ENCODE peak calls at places on chromosomes 4 and X, in eight cellular contexts. V is esophagus squamous epithelium, B is breast epithelium, J is right lobe of liver, T is tibial nerve, U is adrenal gland, O is A549, L is IMR-90. H is an unnamed sample.
A peak's percentile ranks its signal among the peaks of the same experiment; 100 is the strongest.

GRCh38 chr4:150886597-150886996 is 128.5 kb downstream of the LRBA start:
- DNase-seq in V (no peak), B (no peak), J (no peak), T (no peak), U (no peak), O (no peak), L (peak; percentile 23), H (no peak)

GRCh38 chrX:121103381-121103780 is 56.0 kb downstream of the GLUD2 start:
- DNase-seq in V (no peak), B (no peak), J (no peak), T (no peak), U (no peak), O (no peak), L (no peak), H (no peak)

GRCh38 chrX:37599735-37600134 is 28.3 kb downstream of the LANCL3 start:
- DNase-seq in V (no peak), B (peak; percentile 58), J (no peak), T (no peak), U (no peak), O (no peak), L (no peak), H (no peak)

GRCh38 chr4:3302164-3302785 is 9.5 kb downstream of the RGS12 start:
- DNase-seq in V (no peak), B (peak; percentile 52), J (peak; percentile 28), T (no peak), U (peak; percentile 40), O (no peak), L (no peak), H (no peak)

GRCh38 chr4:164481306-164482091 is 272.4 kb upstream of the SMIM31 start:
- DNase-seq in V (no peak), B (no peak), J (no peak), T (no peak), U (no peak), O (no peak), L (no peak), H (no peak)

GRCh38 chr4:19958849-19959248 is 292.9 kb upstream of the SLIT2 start:
- DNase-seq in V (no peak), B (no peak), J (no peak), T (no peak), U (no peak), O (no peak), L (no peak), H (no peak)

GRCh38 chr4:8846046-8846720 is 25.5 kb downstream of the HMX1 start:
- DNase-seq in V (no peak), B (peak; percentile 22), J (peak; percentile 24), T (no peak), U (no peak), O (no peak), L (no peak), H (no peak)

GRCh38 chrX:20197641-20198210 is 56.1 kb upstream of the EIF1AX start:
- DNase-seq in V (no peak), B (no peak), J (no peak), T (no peak), U (no peak), O (no peak), L (peak; percentile 31), H (no peak)

GRCh38 chr4:12929784-12930183 is 554.4 kb downstream of the RAB28 start:
- DNase-seq in V (no peak), B (no peak), J (no peak), T (no peak), U (no peak), O (no peak), L (no peak), H (no peak)

GRCh38 chrX:121802881-121803412 is 755.5 kb downstream of the GLUD2 start:
- DNase-seq in V (no peak), B (no peak), J (no peak), T (no peak), U (no peak), O (no peak), L (no peak), H (no peak)

GRCh38 chr4:114384629-114385028 is 214.0 kb upstream of the UGT8 start:
- DNase-seq in V (no peak), B (no peak), J (no peak), T (no peak), U (no peak), O (peak; percentile 44), L (peak; percentile 77), H (peak; percentile 13)

GRCh38 chr4:15400911-15401671 is 26.7 kb upstream of the C1QTNF7 start:
- DNase-seq in V (no peak), B (no peak), J (no peak), T (peak; percentile 46), U (peak; percentile 28), O (peak; percentile 4), L (peak; percentile 65), H (no peak)

GRCh38 chr4:90727938-90728337 is 600.7 kb downstream of the CCSER1 start:
- DNase-seq in V (no peak), B (no peak), J (no peak), T (no peak), U (no peak), O (peak; percentile 47), L (no peak), H (no peak)

GRCh38 chr4:122045533-122045932 is 93.7 kb upstream of the TRPC3 start:
- DNase-seq in V (no peak), B (no peak), J (no peak), T (no peak), U (peak; percentile 24), O (peak; percentile 51), L (peak; percentile 96), H (peak; percentile 53)

GRCh38 chrX:44483965-44484606 is 58.6 kb downstream of the FUNDC1 start:
- DNase-seq in V (no peak), B (no peak), J (no peak), T (no peak), U (no peak), O (peak; percentile 56), L (no peak), H (peak; percentile 72)

DNA sequence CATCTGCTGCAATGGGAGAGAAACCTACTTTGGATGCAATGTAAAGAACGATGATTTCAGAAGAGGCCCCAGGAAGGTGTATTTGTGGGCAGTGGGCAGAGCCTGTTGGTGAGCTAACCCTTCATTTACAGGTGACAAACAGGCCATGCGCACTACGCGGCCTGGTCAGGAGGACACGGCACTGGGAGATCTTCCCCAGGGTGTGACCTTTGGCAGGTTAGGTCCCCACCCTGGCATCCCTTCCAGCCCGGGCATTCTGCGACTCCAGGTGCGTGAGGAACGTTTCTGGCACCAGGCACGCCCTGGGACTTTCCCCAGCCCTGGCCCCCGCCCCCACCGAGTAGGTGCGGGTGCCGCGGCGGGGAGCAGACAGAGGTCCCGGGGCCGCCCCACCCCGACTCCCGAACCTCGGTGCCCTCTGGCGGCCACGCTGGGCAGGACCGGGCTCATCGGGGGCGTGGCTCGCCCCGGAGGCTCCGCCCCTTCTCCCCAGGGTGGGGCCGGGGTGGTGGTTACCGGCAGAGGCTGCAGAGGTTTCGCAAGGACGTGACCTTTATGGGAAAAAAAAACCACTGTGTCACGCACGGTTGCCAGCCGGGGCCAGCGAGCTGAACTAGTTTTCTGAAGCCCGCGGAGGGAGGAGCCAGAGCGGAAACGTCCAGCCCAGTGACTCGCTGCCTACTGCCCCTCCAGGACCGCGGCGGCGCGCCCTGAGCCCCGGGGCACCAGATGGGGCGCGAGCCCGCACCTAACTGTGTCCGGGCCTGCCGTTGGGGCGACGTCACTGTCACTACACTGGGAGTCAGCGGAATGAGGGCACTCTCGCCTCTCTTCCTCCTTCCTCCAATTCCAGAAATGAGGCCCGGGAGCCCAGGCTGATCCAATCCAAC is 5.0 kb upstream of the NYX start:
- DNase-seq in V (peak; percentile 24), B (peak; percentile 80), J (peak; percentile 92), T (peak; percentile 72), U (peak; percentile 85), O (peak; percentile 94), L (peak; percentile 55), H (peak; percentile 92)
- TF ChIP-seq POLR2A in V (peak; percentile 8), B (no peak), J (peak; percentile 80), T (peak; percentile 36), U (peak; percentile 51), O (peak; percentile 63), L (no peak), H (no peak)

DNA sequence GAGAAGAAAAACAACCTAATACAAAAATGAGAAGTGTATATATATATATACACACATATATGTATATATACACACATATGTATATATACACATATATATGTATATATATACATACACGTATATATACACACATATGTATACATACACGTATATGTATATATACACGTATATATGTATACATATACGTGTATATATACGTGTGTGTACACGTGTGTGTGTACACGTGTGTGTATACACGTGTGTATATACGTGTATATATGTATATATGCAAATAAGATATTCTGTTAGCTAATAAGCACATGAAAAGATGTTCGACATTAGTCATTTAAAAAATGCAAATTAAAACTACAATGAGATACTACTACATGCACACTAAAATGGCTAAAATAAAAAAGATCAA is 92.7 kb upstream of the MAGEA10 start:
- DNase-seq in V (no peak), B (no peak), J (no peak), T (no peak), U (no peak), O (no peak), L (no peak), H (no peak)
- TF ChIP-seq POLR2A in V (no peak), B (no peak), J (no peak), T (no peak), U (no peak), O (no peak), L (no peak), H (no peak)

GRCh38 chr4:38663021-38663800 is 788 bp upstream of the KLF3 start:
- DNase-seq in V (peak; percentile 50), B (peak; percentile 55), J (peak; percentile 95), T (peak; percentile 36), U (no peak), O (peak; percentile 38), L (no peak), H (peak; percentile 79)

GRCh38 chr4:38667005-38667771 is 3.2 kb downstream of the KLF3 start:
- DNase-seq in V (peak; percentile 30), B (no peak), J (peak; percentile 90), T (peak; percentile 65), U (peak; percentile 86), O (peak; percentile 97), L (peak; percentile 99), H (peak; percentile 97)

GRCh38 chr4:38663801-38664703 is at the start of gene KLF3:
- DNase-seq in V (peak; percentile 70), B (peak; percentile 88), J (peak; percentile 98), T (peak; percentile 89), U (peak; percentile 95), O (peak; percentile 83), L (peak; percentile 82), H (peak; percentile 92)

GRCh38 chr4:38665846-38666490 is 2.0 kb downstream of the KLF3 start:
- DNase-seq in V (no peak), B (no peak), J (no peak), T (no peak), U (no peak), O (no peak), L (no peak), H (peak; percentile 39)

GRCh38 chr4:38664704-38665401 is 854 bp downstream of the KLF3 start:
- DNase-seq in V (no peak), B (peak; percentile 60), J (peak; percentile 70), T (peak; percentile 52), U (peak; percentile 76), O (peak; percentile 62), L (peak; percentile 56), H (peak; percentile 67)
- TF ChIP-seq POLR2A in V (no peak), B (no peak), J (no peak), T (no peak), U (peak; percentile 47), O (no peak), L (peak; percentile 41), H (peak; percentile 12)

DNA sequence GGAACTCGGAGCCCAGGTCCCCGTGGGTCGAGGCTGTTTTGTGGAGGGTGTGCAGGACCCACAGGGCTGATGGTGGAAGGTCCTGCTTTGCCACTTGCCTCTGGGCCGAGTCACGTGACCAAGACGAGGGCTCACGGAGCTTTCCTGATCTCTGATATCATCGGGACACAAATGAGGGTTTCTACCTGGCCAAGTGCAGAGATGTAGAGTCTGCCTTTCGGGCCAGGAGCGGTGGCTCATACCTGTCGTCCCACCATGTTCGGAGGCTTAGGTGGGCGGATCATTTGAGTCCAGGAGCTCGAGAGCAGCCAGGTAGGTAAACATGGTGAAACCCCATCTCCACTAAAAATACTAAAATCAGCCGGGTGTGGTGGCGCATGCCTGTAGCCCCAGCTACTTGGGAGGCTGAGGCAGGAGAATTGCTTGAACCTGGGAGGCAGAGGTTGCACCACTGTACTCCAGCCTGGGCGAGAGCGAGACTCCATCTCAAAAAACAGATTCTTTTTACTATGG is 7.1 kb downstream of the SLC25A6 start:
- DNase-seq in V (no peak), B (no peak), J (peak; percentile 45), T (no peak), U (no peak), O (no peak), L (no peak), H (no peak)
- TF ChIP-seq POLR2A in V (no peak), B (no peak), J (no peak), T (no peak), U (no peak), O (no peak), L (no peak), H (peak; percentile 31)